ENCODE peak calls at places on chromosomes 11 and 22, in six cellular contexts. R, K, Y, Z, D and S are unnamed samples.
A peak's percentile ranks its signal among the peaks of the same experiment; 100 is the strongest.

GRCh38 chr11:75429902-75430691 is 2.9 kb downstream of the KLHL35 start:
- DNase-seq in R (peak; percentile 63), K (peak; percentile 73), Y (peak; percentile 79), Z (no peak), D (no peak), S (peak; percentile 69)

GRCh38 chr11:28393348-28393747 is 285.2 kb downstream of the METTL15 start:
- DNase-seq in R (no peak), K (no peak), Y (no peak), Z (no peak), D (no peak), S (no peak)

GRCh38 chr11:104700609-104701008 is 197.7 kb downstream of the CASP12 start:
- DNase-seq in R (peak; percentile 84), K (peak; percentile 60), Y (no peak), Z (no peak), D (no peak), S (no peak)

GRCh38 chr11:45097721-45098493 is 48.5 kb upstream of the PRDM11 start:
- DNase-seq in R (peak; percentile 56), K (peak; percentile 72), Y (peak; percentile 85), Z (no peak), D (peak; percentile 89), S (peak; percentile 84)

GRCh38 chr11:13384837-13385417 is 78.1 kb downstream of the BTBD10 start:
- DNase-seq in R (peak; percentile 68), K (peak; percentile 56), Y (peak; percentile 74), Z (peak; percentile 15), D (peak; percentile 23), S (peak; percentile 54)

GRCh38 chr11:32852142-32852541 is 22.4 kb downstream of the PRRG4 start:
- DNase-seq in R (peak; percentile 16), K (no peak), Y (peak; percentile 8), Z (no peak), D (no peak), S (no peak)

GRCh38 chr11:16352707-16353106 is 3.6 kb downstream of the SOX6 start:
- DNase-seq in R (no peak), K (no peak), Y (no peak), Z (no peak), D (no peak), S (no peak)

GRCh38 chr11:8282621-8283509 is 19.2 kb upstream of the LMO1 start:
- DNase-seq in R (no peak), K (no peak), Y (peak; percentile 75), Z (no peak), D (no peak), S (peak; percentile 59)

GRCh38 chr11:19326499-19326898 is 85.8 kb upstream of the E2F8 start:
- DNase-seq in R (peak; percentile 29), K (peak; percentile 16), Y (no peak), Z (no peak), D (no peak), S (no peak)

GRCh38 chr11:10591741-10592140 is 23.3 kb upstream of the LYVE1 start:
- DNase-seq in R (no peak), K (no peak), Y (no peak), Z (no peak), D (no peak), S (no peak)

GRCh38 chr11:117673561-117673960 is 123.5 kb downstream of the DSCAML1 start:
- DNase-seq in R (no peak), K (no peak), Y (no peak), Z (no peak), D (no peak), S (no peak)

GRCh38 chr11:117678651-117679407 is 118.2 kb downstream of the DSCAML1 start:
- DNase-seq in R (no peak), K (no peak), Y (no peak), Z (no peak), D (no peak), S (no peak)

GRCh38 chr11:117676501-117676900 is 120.5 kb downstream of the DSCAML1 start:
- DNase-seq in R (no peak), K (no peak), Y (no peak), Z (no peak), D (no peak), S (no peak)

GRCh38 chr11:117679464-117679863 is 117.6 kb downstream of the DSCAML1 start:
- DNase-seq in R (no peak), K (no peak), Y (peak; percentile 25), Z (no peak), D (no peak), S (no peak)

GRCh38 chr11:117677729-117678310 is 119.2 kb downstream of the DSCAML1 start:
- DNase-seq in R (no peak), K (no peak), Y (no peak), Z (no peak), D (no peak), S (no peak)
- H2BK15ac ChIP-seq in R (no peak overlapping the region), K (no peak overlapping the region), Y (no peak overlapping the region), Z (no peak overlapping the region), D (no peak overlapping the region), S (no peak overlapping the region)

GRCh38 chr22:40237788-40238424 is 60.2 kb downstream of the TNRC6B start:
- DNase-seq in R (no peak), K (no peak), Y (no peak), Z (no peak), D (no peak), S (no peak)
- H3K9ac ChIP-seq in R (no peak overlapping the region), K (peak overlapping the region; percentile 67), Y (no peak overlapping the region), Z (no peak overlapping the region), D (no peak overlapping the region), S (no peak overlapping the region)

GRCh38 chr11:107549253-107549953 is 16.1 kb downstream of the ALKBH8 start:
- DNase-seq in R (peak; percentile 51), K (peak; percentile 51), Y (peak; percentile 29), Z (no peak), D (no peak), S (no peak)
- H2BK15ac ChIP-seq in R (no peak overlapping the region), K (no peak overlapping the region), Y (no peak overlapping the region), Z (no peak overlapping the region), D (no peak overlapping the region), S (no peak overlapping the region)

GRCh38 chr11:7251487-7251835 is 243 bp upstream of the SYT9 start:
- DNase-seq in R (no peak), K (no peak), Y (no peak), Z (no peak), D (peak; percentile 8), S (no peak)
- H3K9ac ChIP-seq in R (no peak overlapping the region), K (no peak overlapping the region), Y (no peak overlapping the region), Z (peak overlapping the region; percentile 32), D (no peak overlapping the region), S (no peak overlapping the region)

DNA sequence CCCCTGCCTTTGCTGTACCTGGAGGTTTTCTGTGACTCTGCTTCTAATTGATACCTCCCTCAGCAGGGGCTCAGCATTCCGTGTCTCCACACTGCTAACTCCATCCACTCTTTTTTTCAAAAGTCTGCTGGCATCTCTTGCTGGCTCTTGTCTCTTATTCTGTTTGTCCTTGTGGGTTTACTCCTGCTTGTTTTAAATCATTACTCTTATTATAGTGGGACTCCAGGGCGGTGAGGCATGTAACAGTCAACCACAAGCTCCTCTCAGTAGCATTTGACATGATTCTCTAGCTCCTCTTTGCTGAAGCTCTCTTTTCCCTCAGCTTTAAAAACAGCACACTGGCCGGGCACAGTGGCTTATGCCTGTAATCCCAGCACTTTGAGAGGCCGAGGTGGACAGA is 260.2 kb upstream of the NARS2 start:
- DNase-seq in R (no peak), K (no peak), Y (no peak), Z (no peak), D (no peak), S (no peak)
- H2BK15ac ChIP-seq in R (no peak overlapping the region), K (no peak overlapping the region), Y (no peak overlapping the region), Z (no peak overlapping the region), D (no peak overlapping the region), S (no peak overlapping the region)

GRCh38 chr22:31295413-31295812 is 3.1 kb upstream of the PIK3IP1 start:
- DNase-seq in R (no peak), K (no peak), Y (no peak), Z (no peak), D (no peak), S (no peak)
- H3K9ac ChIP-seq in R (no peak overlapping the region), K (peak overlapping the region; percentile 86), Y (no peak overlapping the region), Z (no peak overlapping the region), D (no peak overlapping the region), S (no peak overlapping the region)

DNA sequence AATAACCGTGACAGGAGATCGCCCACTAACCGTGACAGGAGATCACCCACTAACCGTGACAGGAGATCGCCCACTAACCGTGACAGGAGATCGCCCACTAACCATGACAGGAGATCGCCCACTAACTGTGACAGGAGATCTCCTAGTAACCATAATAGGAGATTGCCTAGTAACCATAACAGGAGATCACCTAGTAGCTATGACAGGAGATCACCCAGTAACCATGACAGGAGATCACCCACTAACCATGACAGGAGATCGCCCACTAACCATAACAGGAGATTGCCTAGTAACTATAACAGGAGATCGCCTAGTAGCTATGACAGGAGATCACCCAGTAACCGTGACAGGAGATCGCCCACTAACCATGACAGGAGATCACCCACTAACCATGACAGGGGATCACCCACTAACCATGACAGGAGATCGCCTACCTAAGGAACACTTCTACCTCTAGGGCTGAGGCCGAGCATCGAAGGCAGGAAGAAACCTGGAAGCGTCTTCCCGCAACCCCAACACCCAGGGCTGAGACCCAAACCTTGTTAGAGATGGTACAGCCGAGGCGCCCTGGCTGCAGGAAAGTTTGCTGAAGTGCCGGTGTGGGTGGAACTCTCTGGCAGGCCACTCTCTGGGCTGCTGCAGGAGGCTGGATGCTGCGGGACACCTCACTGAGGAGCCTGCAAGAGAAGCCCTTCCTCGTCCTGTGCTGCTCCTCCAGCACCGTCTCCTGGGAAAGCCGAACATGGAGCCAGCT is 67.5 kb upstream of the THY1 start:
- DNase-seq in R (no peak), K (no peak), Y (no peak), Z (no peak), D (no peak), S (no peak)
- H2BK15ac ChIP-seq in R (no peak overlapping the region), K (no peak overlapping the region), Y (no peak overlapping the region), Z (no peak overlapping the region), D (no peak overlapping the region), S (no peak overlapping the region)

GRCh38 chr11:67276821-67277230 is 10.6 kb downstream of the GRK2 start:
- DNase-seq in R (peak; percentile 45), K (no peak), Y (peak; percentile 61), Z (no peak), D (no peak), S (peak; percentile 71)
- H3K9ac ChIP-seq in R (peak overlapping the region; percentile 79), K (peak overlapping the region; percentile 87), Y (peak overlapping the region; percentile 80), Z (peak overlapping the region; percentile 14), D (peak overlapping the region; percentile 77), S (no peak overlapping the region)

DNA sequence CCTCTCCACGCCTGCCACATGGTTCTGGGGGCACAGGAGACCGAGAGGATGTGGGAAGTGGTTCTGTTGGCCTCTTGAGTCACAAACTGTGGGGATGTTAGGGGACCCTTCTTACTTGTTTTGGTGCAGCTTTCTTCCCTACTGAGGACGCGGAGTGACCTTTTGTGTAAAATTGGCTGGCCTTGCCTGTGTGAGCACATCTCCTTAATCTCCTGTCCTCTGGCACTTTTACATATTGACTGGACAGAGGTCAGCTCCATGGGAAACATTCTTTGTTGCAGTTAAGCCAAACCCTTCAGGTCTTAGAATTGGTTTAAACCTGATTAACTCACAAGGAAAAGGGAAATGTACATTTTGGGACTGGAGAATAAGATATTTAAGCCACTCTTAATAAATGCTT is 51.2 kb upstream of the TENM4 start:
- DNase-seq in R (no peak), K (no peak), Y (no peak), Z (no peak), D (no peak), S (no peak)
- H2BK15ac ChIP-seq in R (no peak overlapping the region), K (no peak overlapping the region), Y (no peak overlapping the region), Z (no peak overlapping the region), D (no peak overlapping the region), S (no peak overlapping the region)